ENCODE peak calls at places on chromosomes 13 and 19, in nine cellular contexts. T is fibroblast of pulmonary artery; X is nucleus accumbens; D is NCI-H460; L is dermis blood vessel endothelial cell; N is lung microvascular endothelial cell; O is EL; W is sciatic nerve; Q is activated CD4-positive, CD25-positive, alpha-beta regulatory T cell. G is an unnamed sample.

GRCh38 chr19:3270908-3271307 is 46.4 kb downstream of the CELF5 start:
- DNase-seq in D (no peak), L (peak), N (peak), O (peak), X (no peak), Q (no peak), T (peak), W (no peak), G (peak)

GRCh38 chr19:35462476-35462953 is 14.5 kb downstream of the FFAR2 start:
- DNase-seq in O (no peak), L (no peak), D (no peak), W (no peak), T (no peak), Q (no peak), X (no peak), N (no peak), G (no peak)

GRCh38 chr19:38270587-38271167 is 6.3 kb downstream of the SPINT2 start:
- DNase-seq in D (no peak), N (no peak), Q (no peak), O (peak), X (no peak), L (no peak), W (no peak), T (no peak), G (peak)

GRCh38 chr13:92346046-92346445 is 880.6 kb upstream of the GPC6 start:
- DNase-seq in L (peak), Q (no peak), X (no peak), O (no peak), W (no peak), D (no peak), N (no peak), T (peak), G (no peak)

GRCh38 chr13:94968040-94968756 is 255.9 kb upstream of the SOX21 start:
- DNase-seq in Q (no peak), O (peak), T (no peak), X (peak), D (no peak), W (no peak), L (peak), N (peak), G (peak)

GRCh38 chr19:41408256-41408655 is 10.6 kb downstream of the BCKDHA start:
- DNase-seq in W (no peak), L (no peak), Q (no peak), T (no peak), D (no peak), X (no peak), O (no peak), N (no peak), G (no peak)

GRCh38 chr13:91017669-91018053 is 329.8 kb upstream of the MIR17HG start:
- DNase-seq in N (no peak), T (no peak), L (no peak), W (peak), O (no peak), Q (no peak), X (no peak), D (no peak), G (no peak)

GRCh38 chr19:6753178-6754031 is 13.8 kb downstream of the SH2D3A start:
- DNase-seq in O (peak), W (peak), Q (peak), D (no peak), X (no peak), L (peak), T (peak), N (peak), G (peak)

GRCh38 chr13:30840515-30840914 is 65.6 kb upstream of the MEDAG start:
- DNase-seq in Q (no peak), W (no peak), O (no peak), T (no peak), N (no peak), L (no peak), D (no peak), X (no peak), G (no peak)

GRCh38 chr19:16587031-16588023 is 15.1 kb upstream of the SLC35E1 start:
- DNase-seq in N (peak), D (no peak), W (no peak), Q (peak), X (no peak), L (peak), O (peak), T (peak), G (peak)

GRCh38 chr13:33276581-33276980 is 9.0 kb downstream of the STARD13 start:
- DNase-seq in L (peak), N (peak), O (no peak), X (no peak), W (no peak), T (peak), D (no peak), Q (no peak), G (peak)

GRCh38 chr13:62643007-62643483 is 1227.4 kb upstream of the PCDH20 start:
- DNase-seq in D (peak), N (no peak), T (peak), X (no peak), L (no peak), W (no peak), Q (no peak), O (peak), G (peak)

GRCh38 chr13:51607165-51607564 is 22.9 kb downstream of the WDFY2 start:
- DNase-seq in Q (no peak), N (no peak), D (no peak), L (no peak), W (no peak), O (no peak), X (no peak), T (no peak), G (no peak)

GRCh38 chr19:24071078-24071477 is 15.9 kb upstream of the ZNF254 start:
- DNase-seq in O (no peak), N (no peak), W (peak), D (no peak), T (no peak), Q (no peak), X (no peak), L (no peak), G (no peak)

GRCh38 chr19:16382775-16383543 is 58.3 kb downstream of the KLF2 start:
- DNase-seq in L (peak), T (peak), N (peak), O (peak), X (peak), D (peak), W (peak), Q (peak), G (peak)

GRCh38 chr13:26425439-26426358 is 131.8 kb upstream of the WASF3 start:
- DNase-seq in T (peak), W (no peak), Q (no peak), X (no peak), L (no peak), O (peak), N (no peak), D (no peak), G (peak)

GRCh38 chr19:45774765-45775164 is 5.7 kb upstream of the SIX5 start:
- DNase-seq in L (no peak), T (no peak), D (no peak), W (no peak), N (no peak), O (no peak), X (no peak), Q (no peak), G (no peak)

GRCh38 chr13:42398542-42398941 is 126.6 kb downstream of the AKAP11 start:
- DNase-seq in T (peak), N (no peak), D (no peak), L (no peak), Q (no peak), O (no peak), W (no peak), X (no peak), G (no peak)

GRCh38 chr19:6233051-6233826 is 46.5 kb downstream of the MLLT1 start:
- DNase-seq in O (peak), Q (no peak), L (peak), X (no peak), N (peak), W (no peak), T (peak), D (no peak), G (peak)

GRCh38 chr13:51373451-51373850 is 34.0 kb downstream of the SERPINE3 start:
- DNase-seq in W (no peak), O (no peak), D (no peak), L (no peak), T (no peak), Q (no peak), X (no peak), N (no peak), G (no peak)

GRCh38 chr19:34241513-34242337 is 12.6 kb upstream of the GARRE1 start:
- DNase-seq in X (no peak), N (no peak), W (no peak), D (peak), O (no peak), Q (no peak), T (no peak), L (peak), G (no peak)

GRCh38 chr19:16654151-16654550 is 5.8 kb downstream of the SMIM7 start:
- DNase-seq in W (no peak), Q (no peak), L (peak), D (no peak), X (no peak), N (peak), T (no peak), O (peak), G (no peak)

GRCh38 chr13:50387124-50387581 is 371.9 kb downstream of the KCNRG start:
- DNase-seq in D (no peak), L (peak), X (no peak), T (peak), Q (peak), O (no peak), N (peak), W (peak), G (peak)

GRCh38 chr13:47499358-47500150 is 501.5 kb downstream of the SUCLA2 start:
- DNase-seq in O (peak), D (peak), X (no peak), L (no peak), N (no peak), Q (no peak), T (peak), W (no peak), G (peak)

GRCh38 chr13:101945435-101945834 is 456.4 kb downstream of the FGF14 start:
- DNase-seq in T (no peak), X (no peak), L (no peak), D (no peak), W (no peak), N (no peak), O (no peak), Q (no peak), G (no peak)

GRCh38 chr19:18743281-18743825 is 47.8 kb downstream of the COMP start:
- DNase-seq in Q (no peak), N (no peak), L (no peak), T (peak), D (no peak), W (peak), O (no peak), X (no peak), G (peak)

G was measured in astrocyte of the spinal cord.